ENCODE peak calls at places on chromosomes 5 and 9, in seven cellular contexts. One of them, this sample, is unnamed.

GRCh38 chr9:33687779-33688178 is 107.6 kb upstream of the PRSS3 start:
- DNase-seq in NCI-H1105: peak; percentile 61
- DNase-seq in mammary epithelial cell: no peak
- DNase-seq in Calu3: peak; percentile 12
- DNase-seq in non-pigmented ciliary epithelial cell: no peak
- DNase-seq in A172: no peak
- DNase-seq in D341Med: no peak
- DNase-seq in this sample: no peak

GRCh38 chr9:129170229-129170628 is 7.8 kb downstream of the IER5L start:
- DNase-seq in NCI-H1105: no peak
- DNase-seq in mammary epithelial cell: peak; percentile 16
- DNase-seq in Calu3: no peak
- DNase-seq in non-pigmented ciliary epithelial cell: no peak
- DNase-seq in A172: peak; percentile 62
- DNase-seq in D341Med: no peak
- DNase-seq in this sample: no peak

GRCh38 chr5:173187054-173187743 is 42.9 kb downstream of the BNIP1 start:
- DNase-seq in NCI-H1105: no peak
- DNase-seq in mammary epithelial cell: no peak
- DNase-seq in Calu3: peak; percentile 55
- DNase-seq in non-pigmented ciliary epithelial cell: no peak
- DNase-seq in A172: no peak
- DNase-seq in D341Med: peak; percentile 55
- DNase-seq in this sample: no peak

GRCh38 chr5:157672976-157673375 is 1.6 kb downstream of the C5orf52 start:
- DNase-seq in NCI-H1105: no peak
- DNase-seq in mammary epithelial cell: no peak
- DNase-seq in Calu3: no peak
- DNase-seq in non-pigmented ciliary epithelial cell: no peak
- DNase-seq in A172: no peak
- DNase-seq in D341Med: no peak
- DNase-seq in this sample: no peak

GRCh38 chr5:153881687-153882086 is 157.0 kb downstream of the FAM114A2 start:
- DNase-seq in NCI-H1105: no peak
- DNase-seq in mammary epithelial cell: no peak
- DNase-seq in Calu3: no peak
- DNase-seq in non-pigmented ciliary epithelial cell: no peak
- DNase-seq in A172: no peak
- DNase-seq in D341Med: no peak
- DNase-seq in this sample: no peak

GRCh38 chr5:133226186-133226585 is 174.4 kb downstream of the HSPA4 start:
- DNase-seq in NCI-H1105: no peak
- DNase-seq in mammary epithelial cell: no peak
- DNase-seq in Calu3: no peak
- DNase-seq in non-pigmented ciliary epithelial cell: no peak
- DNase-seq in A172: no peak
- DNase-seq in D341Med: no peak
- DNase-seq in this sample: no peak

GRCh38 chr5:175867587-175868347 is 3.6 kb upstream of the CPLX2 start:
- DNase-seq in NCI-H1105: peak; percentile 31
- DNase-seq in mammary epithelial cell: peak; percentile 17
- DNase-seq in Calu3: peak; percentile 32
- DNase-seq in non-pigmented ciliary epithelial cell: no peak
- DNase-seq in A172: no peak
- DNase-seq in D341Med: peak; percentile 68
- DNase-seq in this sample: no peak

GRCh38 chr9:16510506-16510905 is 360.0 kb downstream of the BNC2 start:
- DNase-seq in NCI-H1105: no peak
- DNase-seq in mammary epithelial cell: no peak
- DNase-seq in Calu3: no peak
- DNase-seq in non-pigmented ciliary epithelial cell: no peak
- DNase-seq in A172: no peak
- DNase-seq in D341Med: no peak
- DNase-seq in this sample: no peak

GRCh38 chr5:113364466-113364865 is 70.3 kb downstream of the TSSK1B start:
- DNase-seq in NCI-H1105: no peak
- DNase-seq in mammary epithelial cell: no peak
- DNase-seq in Calu3: no peak
- DNase-seq in non-pigmented ciliary epithelial cell: no peak
- DNase-seq in A172: no peak
- DNase-seq in D341Med: no peak
- DNase-seq in this sample: no peak

GRCh38 chr9:129889936-129890717 is 54.9 kb downstream of the USP20 start:
- DNase-seq in NCI-H1105: no peak
- DNase-seq in mammary epithelial cell: no peak
- DNase-seq in Calu3: no peak
- DNase-seq in non-pigmented ciliary epithelial cell: no peak
- DNase-seq in A172: no peak
- DNase-seq in D341Med: no peak
- DNase-seq in this sample: no peak

GRCh38 chr9:137301086-137301947 is 754 bp downstream of the NRARP start:
- DNase-seq in NCI-H1105: peak; percentile 31
- DNase-seq in mammary epithelial cell: peak; percentile 58
- DNase-seq in Calu3: peak; percentile 56
- DNase-seq in non-pigmented ciliary epithelial cell: no peak
- DNase-seq in A172: no peak
- DNase-seq in D341Med: peak; percentile 76
- DNase-seq in this sample: no peak

GRCh38 chr9:34046784-34047379 is 1.8 kb downstream of the UBAP2 start:
- DNase-seq in NCI-H1105: no peak
- DNase-seq in mammary epithelial cell: peak; percentile 44
- DNase-seq in Calu3: no peak
- DNase-seq in non-pigmented ciliary epithelial cell: no peak
- DNase-seq in A172: no peak
- DNase-seq in D341Med: no peak
- DNase-seq in this sample: no peak

GRCh38 chr5:157166164-157166493 is at the start of gene GARIN3:
- DNase-seq in NCI-H1105: no peak
- DNase-seq in mammary epithelial cell: no peak
- DNase-seq in Calu3: no peak
- DNase-seq in non-pigmented ciliary epithelial cell: no peak
- DNase-seq in A172: no peak
- DNase-seq in D341Med: no peak
- DNase-seq in this sample: no peak

GRCh38 chr5:172773481-172774469 is 2.8 kb upstream of the DUSP1 start:
- DNase-seq in NCI-H1105: no peak
- DNase-seq in mammary epithelial cell: peak; percentile 24
- DNase-seq in Calu3: no peak
- DNase-seq in non-pigmented ciliary epithelial cell: no peak
- DNase-seq in A172: peak; percentile 40
- DNase-seq in D341Med: peak; percentile 68
- DNase-seq in this sample: no peak